ENCODE peak calls at places on chromosomes 3 and 15, in ten cellular contexts. B, D, P, U, V, R, Z, H, S and N are unnamed samples.

GRCh38 chr3:127170794-127171193 is 22.1 kb upstream of the PRR23E start:
- DNase-seq in B (peak), Z (peak), H (peak), S (no peak), U (no peak), P (peak), D (peak), R (no peak), V (peak), N (no peak)

GRCh38 chr3:7897643-7898042 is 604.0 kb upstream of the LMCD1 start:
- DNase-seq in Z (no peak), D (peak), U (no peak), H (no peak), R (no peak), P (no peak), B (no peak), S (no peak), V (no peak), N (no peak)

GRCh38 chr3:148600902-148601765 is 96.6 kb upstream of the AGTR1 start:
- DNase-seq in V (no peak), R (no peak), P (no peak), Z (no peak), D (no peak), H (no peak), U (no peak), S (no peak), B (peak), N (no peak)

GRCh38 chr3:33980252-33980651 is 181.8 kb downstream of the PDCD6IP start:
- DNase-seq in H (no peak), P (peak), S (no peak), V (no peak), Z (peak), R (no peak), B (peak), U (no peak), D (no peak), N (no peak)

GRCh38 chr3:129482721-129483120 is 42.7 kb downstream of the IFT122 start:
- DNase-seq in H (no peak), P (no peak), D (no peak), R (no peak), U (no peak), S (peak), Z (no peak), V (no peak), B (no peak), N (peak)

GRCh38 chr3:114285648-114286230 is 8.1 kb upstream of the TIGIT start:
- DNase-seq in S (no peak), D (no peak), B (no peak), H (no peak), Z (no peak), P (no peak), U (no peak), R (no peak), V (no peak), N (no peak)

GRCh38 chr15:78024141-78024567 is 53.4 kb downstream of the TBC1D2B start:
- DNase-seq in H (peak), P (peak), Z (no peak), U (no peak), B (no peak), R (no peak), V (no peak), D (no peak), S (no peak), N (no peak)

GRCh38 chr15:59364238-59364637 is 8.4 kb downstream of the MYO1E start:
- DNase-seq in R (no peak), V (no peak), B (peak), Z (no peak), U (no peak), H (no peak), P (no peak), S (no peak), D (no peak), N (no peak)

GRCh38 chr15:66673410-66674322 is 28.4 kb upstream of the SMAD6 start:
- DNase-seq in U (peak), D (no peak), P (no peak), H (no peak), V (no peak), B (peak), Z (no peak), S (no peak), R (peak), N (peak)

GRCh38 chr3:169901453-169901852 is 9.9 kb upstream of the SAMD7 start:
- DNase-seq in U (no peak), D (no peak), V (no peak), S (no peak), H (no peak), R (no peak), P (no peak), B (no peak), Z (no peak), N (peak)

GRCh38 chr3:127224118-127224517 is 31.2 kb downstream of the PRR23E start:
- DNase-seq in P (no peak), V (no peak), D (no peak), S (no peak), B (no peak), R (no peak), U (no peak), H (no peak), Z (no peak), N (peak)

GRCh38 chr3:2802429-2802828 is 307.7 kb downstream of the IL5RA start:
- DNase-seq in H (no peak), B (no peak), V (no peak), P (no peak), Z (no peak), U (no peak), D (no peak), S (no peak), R (no peak), N (no peak)

GRCh38 chr3:45507820-45508317 is 86.7 kb upstream of the LIMD1 start:
- DNase-seq in S (no peak), U (peak), R (peak), H (peak), P (peak), D (peak), V (no peak), Z (no peak), B (peak), N (peak)

GRCh38 chr15:73926191-73927002 is at the start of gene LOXL1:
- DNase-seq in V (peak), U (peak), Z (no peak), B (peak), H (peak), R (no peak), P (peak), S (no peak), D (peak), N (no peak)

GRCh38 chr3:83934208-83935150 is 1024.3 kb upstream of the CADM2 start:
- DNase-seq in D (no peak), U (no peak), R (no peak), V (no peak), P (peak), S (no peak), B (no peak), Z (no peak), H (no peak), N (peak)

GRCh38 chr3:130711885-130712284 is 34.7 kb downstream of the PIK3R4 start:
- DNase-seq in Z (no peak), D (no peak), B (no peak), S (no peak), R (no peak), V (no peak), U (no peak), P (peak), H (no peak), N (no peak)

GRCh38 chr15:83198476-83198875 is 9.1 kb downstream of the HDGFL3 start:
- DNase-seq in B (no peak), H (no peak), R (no peak), D (no peak), Z (no peak), U (no peak), P (no peak), S (no peak), V (no peak), N (no peak)

GRCh38 chr15:72782274-72782992 is 1.1 kb downstream of the ADPGK start:
- DNase-seq in Z (no peak), D (no peak), U (no peak), S (no peak), R (no peak), H (no peak), B (no peak), P (no peak), V (no peak), N (no peak)

GRCh38 chr3:18018491-18019177 is 276.2 kb upstream of the TBC1D5 start:
- DNase-seq in D (no peak), Z (no peak), H (no peak), V (no peak), R (no peak), U (no peak), P (no peak), B (no peak), S (no peak), N (no peak)

GRCh38 chr3:47283193-47283537 is 421 bp downstream of the KLHL18 start:
- DNase-seq in S (peak), P (no peak), D (no peak), H (no peak), B (peak), R (peak), V (no peak), Z (no peak), U (no peak), N (peak)

GRCh38 chr15:59622289-59622688 is 10.7 kb downstream of the GCNT3 start:
- DNase-seq in P (peak), S (peak), U (no peak), Z (no peak), B (peak), V (no peak), R (peak), H (no peak), D (no peak), N (peak)

GRCh38 chr15:50055333-50056278 is 63.4 kb downstream of the ATP8B4 start:
- DNase-seq in P (peak), Z (peak), U (no peak), R (no peak), S (no peak), B (peak), D (no peak), V (no peak), H (peak), N (peak)

GRCh38 chr3:43180027-43180426 is 74.1 kb upstream of the POMGNT2 start:
- DNase-seq in P (peak), V (no peak), B (peak), R (peak), D (no peak), H (no peak), Z (peak), U (no peak), S (peak), N (peak)

GRCh38 chr3:131326307-131326706 is 55.3 kb upstream of the NUDT16 start:
- DNase-seq in Z (no peak), D (no peak), B (peak), V (no peak), R (no peak), S (no peak), H (no peak), P (no peak), U (no peak), N (no peak)

GRCh38 chr3:77042892-77043291 is 3.0 kb downstream of the ROBO2 start:
- DNase-seq in R (no peak), Z (no peak), V (no peak), S (no peak), H (no peak), B (no peak), P (no peak), D (no peak), U (no peak), N (no peak)

GRCh38 chr3:82739390-82739789 is 977.9 kb upstream of the GBE1 start:
- DNase-seq in P (no peak), V (no peak), S (no peak), R (no peak), Z (no peak), U (no peak), B (no peak), H (no peak), D (no peak), N (no peak)

GRCh38 chr3:191148131-191148530 is 50.9 kb upstream of the OSTN start:
- DNase-seq in P (no peak), B (no peak), Z (no peak), U (no peak), S (no peak), D (no peak), H (no peak), V (no peak), R (no peak), N (no peak)

GRCh38 chr3:44885618-44886017 is 11.2 kb downstream of the TGM4 start:
- DNase-seq in Z (peak), H (peak), U (no peak), P (peak), R (no peak), S (no peak), V (peak), D (no peak), B (peak), N (no peak)

GRCh38 chr3:169379496-169380121 is 283.9 kb downstream of the MECOM start:
- DNase-seq in B (no peak), Z (no peak), S (no peak), D (no peak), P (no peak), U (no peak), H (no peak), R (no peak), V (no peak), N (no peak)